ENCODE peak calls at places on chromosome 16, in five cellular contexts. X is Ammon's horn; J is NCI-H1436; F is stimulated activated CD8-positive, alpha-beta memory T cell treated with anti-CD3 and anti-CD28 coated beads, Interleukin-4, amount 100 ng/mL, for 24 hours; C is NCI-H345. Y is an unnamed sample.

GRCh38 chr16:50446861-50447260 is 78.1 kb upstream of the BRD7 start:
- DNase-seq in X (no peak), J (no peak), F (no peak), C (no peak), Y (no peak)

GRCh38 chr16:72877374-72878028 is 170.4 kb downstream of the ZFHX3 start:
- DNase-seq in X (no peak), J (no peak), F (no peak), C (no peak), Y (no peak)

GRCh38 chr16:56603589-56603988 is 4.8 kb upstream of the MT2A start:
- DNase-seq in X (peak), J (peak), F (no peak), C (peak), Y (no peak)

GRCh38 chr16:86580798-86581185 is 2.4 kb downstream of the FOXL1 start:
- DNase-seq in X (no peak), J (no peak), F (no peak), C (no peak), Y (no peak)

GRCh38 chr16:12323007-12323699 is 346.6 kb downstream of the SNX29 start:
- DNase-seq in X (no peak), J (no peak), F (peak), C (no peak), Y (no peak)

GRCh38 chr16:68422396-68422964 is 25.8 kb downstream of the SMPD3 start:
- DNase-seq in X (no peak), J (peak), F (no peak), C (no peak), Y (no peak)

GRCh38 chr16:69853481-69853880 is 91.3 kb downstream of the WWP2 start:
- DNase-seq in X (no peak), J (no peak), F (no peak), C (no peak), Y (no peak)

GRCh38 chr16:66412182-66412581 is 14.9 kb upstream of the BEAN1 start:
- DNase-seq in X (no peak), J (no peak), F (no peak), C (no peak), Y (no peak)

GRCh38 chr16:88331989-88332920 is 50.5 kb upstream of the ZNF469 start:
- DNase-seq in X (peak), J (no peak), F (no peak), C (no peak), Y (no peak)

GRCh38 chr16:84141143-84141670 is 3.8 kb downstream of the HSDL1 start:
- DNase-seq in X (no peak), J (no peak), F (no peak), C (no peak), Y (no peak)

GRCh38 chr16:20383106-20384029 is 21.2 kb downstream of the PDILT start:
- DNase-seq in X (peak), J (peak), F (peak), C (peak), Y (peak)

GRCh38 chr16:12361016-12361415 is 384.5 kb downstream of the SNX29 start:
- DNase-seq in X (no peak), J (no peak), F (no peak), C (no peak), Y (no peak)

GRCh38 chr16:23504453-23505179 is 5.7 kb downstream of the GGA2 start:
- DNase-seq in X (peak), J (no peak), F (peak), C (peak), Y (no peak)

GRCh38 chr16:11595908-11596504 is 9.3 kb upstream of the LITAF start:
- DNase-seq in X (no peak), J (no peak), F (no peak), C (no peak), Y (no peak)

GRCh38 chr16:30829130-30830071 is 42.4 kb upstream of the ZNF629 start:
- DNase-seq in X (no peak), J (no peak), F (no peak), C (no peak), Y (no peak)

GRCh38 chr16:51591480-51591879 is 440.4 kb upstream of the SALL1 start:
- DNase-seq in X (no peak), J (no peak), F (no peak), C (no peak), Y (no peak)

GRCh38 chr16:66326995-66327513 is 39.4 kb upstream of the CDH5 start:
- DNase-seq in X (peak), J (peak), F (no peak), C (peak), Y (peak)

GRCh38 chr16:1979271-1980025 is 1.8 kb downstream of the NOXO1 start:
- DNase-seq in X (no peak), J (peak), F (no peak), C (no peak), Y (no peak)

GRCh38 chr16:15777533-15778203 is 79.2 kb downstream of the MYH11 start:
- DNase-seq in X (peak), J (peak), F (no peak), C (peak), Y (no peak)

GRCh38 chr16:66515543-66516171 is 34.3 kb downstream of the TK2 start:
- DNase-seq in X (peak), J (no peak), F (no peak), C (no peak), Y (no peak)